ENCODE peak calls at places on chromosomes 12 and 14, in nine cellular contexts. P is fibroblast of lung, U is lower lobe of right lung, E is body of pancreas, F is WERI-Rb-1, A is ascending aorta, L is HepG2, S is tibial nerve, G is mammary epithelial cell. W is an unnamed sample. For H3K36me3, the result is how much of the 10 kb centered on the place peaks cover.

GRCh38 chr12:102927220-102927619 is 10.2 kb upstream of the PAH start:
- DNase-seq in P (no peak), G (no peak), F (no peak), E (no peak), L (no peak), S (no peak), A (no peak), U (no peak), W (no peak)

GRCh38 chr12:127008758-127009403 is 1258.1 kb upstream of the TMEM132C start:
- DNase-seq in E (no peak), G (no peak), F (no peak), L (no peak), S (no peak), U (no peak), A (no peak), P (no peak), W (no peak)

GRCh38 chr14:104515811-104516780 is 63.5 kb upstream of the C14orf180 start:
- DNase-seq in P (no peak), G (no peak), L (no peak), U (no peak), A (peak), F (no peak), S (no peak), E (no peak), W (no peak)

GRCh38 chr14:103401223-103402214 is 16.3 kb downstream of the MARK3 start:
- DNase-seq in A (no peak), S (no peak), P (peak), L (no peak), F (no peak), G (peak), E (no peak), U (no peak), W (peak)

GRCh38 chr14:58465425-58465824 is 37.9 kb downstream of the KIAA0586 start:
- DNase-seq in U (no peak), G (peak), S (no peak), A (no peak), F (no peak), P (peak), L (peak), E (no peak), W (no peak)

GRCh38 chr12:94039914-94040313 is 108.5 kb upstream of the PLXNC1 start:
- DNase-seq in E (no peak), F (no peak), A (no peak), S (peak), U (no peak), G (no peak), P (no peak), L (no peak), W (no peak)

GRCh38 chr14:101225729-101226152 is 322.2 kb upstream of the RTL1 start:
- DNase-seq in U (no peak), A (peak), G (no peak), P (no peak), F (no peak), S (no peak), E (no peak), L (no peak), W (no peak)

GRCh38 chr14:53942970-53943750 is 13.5 kb downstream of the BMP4 start:
- DNase-seq in A (no peak), S (no peak), U (no peak), F (no peak), E (no peak), G (no peak), P (no peak), L (peak), W (no peak)

GRCh38 chr12:91180577-91180976 is 2.0 kb downstream of the DCN start:
- DNase-seq in G (no peak), E (no peak), F (no peak), L (no peak), P (peak), A (no peak), U (no peak), S (no peak), W (peak)

GRCh38 chr12:88889326-88890110 is 309.2 kb upstream of the KITLG start:
- DNase-seq in U (no peak), L (no peak), G (peak), F (no peak), E (no peak), P (peak), A (no peak), S (no peak), W (peak)

GRCh38 chr14:23865502-23865901 is 88.1 kb upstream of the DHRS4 start:
- DNase-seq in U (no peak), L (no peak), F (no peak), E (no peak), S (no peak), A (no peak), G (no peak), P (peak), W (no peak)

GRCh38 chr14:36657409-36658090 is 4.1 kb upstream of the PAX9 start:
- DNase-seq in P (no peak), A (no peak), S (no peak), U (no peak), F (no peak), E (no peak), L (no peak), G (no peak), W (no peak)

GRCh38 chr14:73344304-73344703 is 107.0 kb downstream of the PAPLN start:
- DNase-seq in E (no peak), A (no peak), L (no peak), G (no peak), U (no peak), P (no peak), F (no peak), S (no peak), W (no peak)

GRCh38 chr12:96143392-96143791 is 50.8 kb upstream of the ELK3 start:
- DNase-seq in G (no peak), P (no peak), S (no peak), F (no peak), L (no peak), A (no peak), E (no peak), U (no peak), W (no peak)

GRCh38 chr12:6264402-6265037 is 46.0 kb upstream of the PLEKHG6 start:
- DNase-seq in A (no peak), G (no peak), E (peak), P (no peak), S (no peak), U (peak), L (no peak), F (no peak), W (no peak)

GRCh38 chr14:49975286-49975685 is 82.4 kb downstream of the ARF6 start:
- DNase-seq in E (no peak), P (peak), G (peak), A (no peak), U (no peak), L (no peak), S (no peak), F (no peak), W (peak)

GRCh38 chr12:124228050-124228711 is 66.7 kb upstream of the RFLNA start:
- DNase-seq in L (no peak), P (no peak), E (no peak), S (no peak), U (no peak), F (no peak), G (no peak), A (no peak), W (no peak)

GRCh38 chr12:101074940-101075680 is 134.9 kb downstream of the SLC5A8 start:
- DNase-seq in A (no peak), U (no peak), F (no peak), L (no peak), P (peak), E (no peak), S (no peak), G (no peak), W (no peak)

GRCh38 chr14:60488175-60488574 is 2.3 kb upstream of the C14orf39 start:
- DNase-seq in U (no peak), G (no peak), E (no peak), P (no peak), S (no peak), A (no peak), F (no peak), L (no peak), W (no peak)

GRCh38 chr12:121858662-121859572 is at the start of gene HPD:
- DNase-seq in E (peak), L (peak), S (peak), G (peak), P (peak), F (no peak), A (peak), U (no peak), W (no peak)

GRCh38 chr12:80590085-80590484 is 117.3 kb upstream of the MYF6 start:
- DNase-seq in S (no peak), F (no peak), E (no peak), A (no peak), P (peak), U (no peak), L (no peak), G (peak), W (no peak)

GRCh38 chr12:119911147-119911546 is 34.0 kb upstream of the CIT start:
- DNase-seq in U (no peak), L (no peak), F (no peak), E (no peak), A (no peak), G (no peak), S (no peak), P (peak), W (peak)

GRCh38 chr12:54172102-54172630 is 16.6 kb downstream of the SMUG1 start:
- DNase-seq in L (no peak), G (no peak), U (no peak), S (no peak), P (no peak), F (peak), A (no peak), E (no peak), W (no peak)
- TF ChIP-seq CTCF in L (no peak), G (no peak), U (no peak), S (no peak), P (no peak), F (no peak), A (no peak), E (no peak), W (no peak)

DNA sequence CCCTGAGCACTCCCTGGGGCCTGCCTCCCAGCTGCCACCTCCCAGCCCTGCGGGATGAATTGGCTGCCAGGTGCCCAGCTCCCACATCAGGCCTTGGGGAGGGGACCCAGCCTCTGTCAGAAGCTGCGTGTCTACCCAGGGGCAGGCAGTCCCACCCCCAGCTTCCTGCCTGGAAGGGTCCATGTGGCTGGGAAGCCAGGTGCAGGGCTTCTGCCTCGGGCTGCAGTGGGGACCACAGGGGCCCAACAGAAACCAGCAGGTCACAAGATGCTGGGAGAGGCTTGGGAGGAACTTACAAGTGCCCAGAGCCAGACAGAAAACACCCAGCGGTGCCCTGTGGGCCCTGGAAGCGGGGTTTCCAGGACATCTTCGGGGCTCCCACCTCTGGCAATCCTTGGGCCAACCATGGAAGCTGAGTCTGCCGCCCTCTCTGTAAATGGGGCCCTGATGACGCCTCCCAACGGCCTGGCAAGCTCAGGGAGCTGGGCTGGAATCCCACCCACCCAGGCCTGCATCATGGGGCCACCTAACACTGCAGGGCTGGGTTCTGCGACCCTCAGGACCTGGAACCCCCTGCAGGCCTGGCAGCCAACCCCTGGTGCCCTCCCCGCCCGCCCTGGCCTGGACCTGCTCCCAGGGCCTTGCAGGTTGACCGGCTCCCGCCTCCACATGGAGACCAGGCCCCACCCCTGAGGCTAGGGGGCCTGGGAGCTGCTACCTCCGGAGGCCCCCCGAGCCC is 36.6 kb downstream of the CCNK start:
- DNase-seq in G (no peak), U (peak), L (no peak), E (no peak), P (no peak), F (no peak), A (no peak), S (no peak), W (no peak)
- H3K36me3 ChIP-seq in G (under half), U (under half), L (under half), E (under half), P (under half), F (half or more), A (under half), S (under half), W (under half)

GRCh38 chr14:22598896-22599244 is 770 bp downstream of the ABHD4 start:
- DNase-seq in L (peak), P (peak), S (peak), E (peak), U (no peak), G (peak), A (peak), F (peak), W (no peak)
- H3K4me3 ChIP-seq in L (peak), P (peak), S (peak), E (peak), U (peak), G (peak), A (peak), F (peak), W (peak)

DNA sequence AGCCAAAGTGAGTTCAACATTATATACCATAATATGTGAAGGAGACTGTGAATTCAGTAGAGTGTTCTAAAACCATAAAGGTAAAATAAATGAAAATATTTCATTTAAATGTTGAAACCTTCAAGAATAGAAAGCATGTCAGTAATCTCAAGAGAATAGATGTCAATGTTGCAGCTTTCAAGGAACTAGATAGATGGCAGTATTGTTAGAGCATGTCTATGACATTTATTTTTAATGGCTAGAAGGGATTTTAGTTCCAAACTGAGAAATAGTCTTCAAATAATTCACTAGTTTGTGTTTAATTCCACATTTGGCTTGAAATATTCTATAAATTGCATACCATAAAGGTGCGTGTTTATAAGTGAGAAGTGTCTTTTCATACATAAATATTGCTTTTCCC is 326.5 kb downstream of the FLRT2 start:
- DNase-seq in A (no peak), L (no peak), E (no peak), F (no peak), G (no peak), U (no peak), P (no peak), S (no peak), W (no peak)
- TF ChIP-seq CTCF in A (no peak), L (no peak), E (no peak), F (no peak), G (peak), U (peak), P (peak), S (no peak), W (no peak)

W was measured in BJ.